ENCODE peak calls at places on chromosomes 16 and 17, in eight cellular contexts. B is cardiac fibroblast, O is AG04450, F is lung, U is A549, X is foreskin fibroblast, J is PC-9, R is kidney epithelial cell. Y is an unnamed sample.
A peak's percentile ranks its signal among the peaks of the same experiment; 100 is the strongest.

GRCh38 chr16:46962629-46963028 is 10.8 kb downstream of the DNAJA2 start:
- DNase-seq in B (no peak), J (no peak), R (no peak), O (no peak), U (no peak), X (no peak), F (no peak), Y (no peak)

GRCh38 chr17:77110006-77110374 is 30.8 kb upstream of the SEC14L1 start:
- DNase-seq in B (peak; percentile 90), J (peak; percentile 46), U (no peak), F (no peak), R (no peak), X (no peak), O (no peak), Y (no peak)

GRCh38 chr17:82871056-82871775 is 31.4 kb upstream of the ZNF750 start:
- DNase-seq in R (no peak), J (no peak), B (no peak), F (no peak), X (no peak), U (no peak), O (no peak), Y (no peak)

GRCh38 chr16:89363621-89364393 is 126.6 kb downstream of the ANKRD11 start:
- DNase-seq in X (peak; percentile 63), O (no peak), U (peak; percentile 65), F (peak; percentile 50), J (peak; percentile 77), R (no peak), B (peak; percentile 80), Y (no peak)

GRCh38 chr17:73089918-73090317 is 2.6 kb downstream of the SLC39A11 start:
- DNase-seq in O (no peak), J (no peak), B (no peak), F (no peak), R (no peak), X (no peak), U (no peak), Y (no peak)

GRCh38 chr17:52419256-52419655 is 260.7 kb upstream of the CA10 start:
- DNase-seq in R (no peak), O (no peak), B (no peak), X (no peak), F (no peak), J (no peak), U (peak; percentile 3), Y (no peak)

GRCh38 chr16:28218109-28218508 is 6.3 kb upstream of the XPO6 start:
- DNase-seq in B (peak; percentile 74), J (peak; percentile 39), F (no peak), O (peak; percentile 18), X (peak; percentile 26), R (no peak), U (peak; percentile 49), Y (no peak)

GRCh38 chr17:68296217-68297140 is 5.2 kb downstream of the ARSG start:
- DNase-seq in J (no peak), F (no peak), B (no peak), O (no peak), R (no peak), U (no peak), X (no peak), Y (no peak)

GRCh38 chr17:12256380-12256995 is 235.8 kb downstream of the MAP2K4 start:
- DNase-seq in X (peak; percentile 23), U (peak; percentile 75), J (no peak), R (peak; percentile 2), O (peak; percentile 56), F (no peak), B (peak; percentile 71), Y (peak; percentile 74)

GRCh38 chr17:47813077-47813476 is 8.5 kb downstream of the OSBPL7 start:
- DNase-seq in B (no peak), J (no peak), X (no peak), F (no peak), U (no peak), R (no peak), O (no peak), Y (peak; percentile 45)

GRCh38 chr16:11208916-11209665 is 46.9 kb downstream of the SOCS1 start:
- DNase-seq in B (peak; percentile 62), F (no peak), R (no peak), X (no peak), U (no peak), J (no peak), O (no peak), Y (no peak)

GRCh38 chr17:19979917-19980770 is 2.5 kb upstream of the AKAP10 start:
- DNase-seq in O (no peak), U (no peak), J (no peak), R (no peak), F (no peak), X (no peak), B (peak; percentile 12), Y (no peak)

GRCh38 chr16:21268236-21268635 is 9.9 kb downstream of the CRYM start:
- DNase-seq in U (no peak), X (no peak), B (no peak), F (no peak), O (no peak), J (no peak), R (no peak), Y (no peak)

GRCh38 chr16:87661561-87661960 is 59.3 kb downstream of the JPH3 start:
- DNase-seq in B (peak; percentile 49), X (peak; percentile 30), R (no peak), F (no peak), J (no peak), U (peak; percentile 37), O (no peak), Y (no peak)

GRCh38 chr17:16997514-16998429 is 25.9 kb upstream of the TNFRSF13B start:
- DNase-seq in O (no peak), B (no peak), F (no peak), R (no peak), J (no peak), U (peak; percentile 80), X (no peak), Y (peak; percentile 35)

GRCh38 chr17:49359990-49360795 is 1.9 kb downstream of the ZNF652 start:
- DNase-seq in X (no peak), F (no peak), J (no peak), B (no peak), O (no peak), U (no peak), R (no peak), Y (no peak)

GRCh38 chr17:71975331-71975801 is 145.5 kb upstream of the SOX9 start:
- DNase-seq in R (no peak), U (no peak), J (no peak), B (peak; percentile 48), F (no peak), O (peak; percentile 6), X (peak; percentile 48), Y (peak; percentile 73)

GRCh38 chr17:9239260-9239820 is 218.0 kb downstream of the NTN1 start:
- DNase-seq in R (no peak), B (no peak), U (no peak), F (no peak), J (no peak), O (no peak), X (no peak), Y (no peak)

GRCh38 chr16:71807905-71808592 is 585 bp downstream of the AP1G1 start:
- DNase-seq in U (peak; percentile 40), X (peak; percentile 13), J (no peak), B (peak; percentile 36), O (no peak), R (no peak), F (no peak), Y (peak; percentile 69)

GRCh38 chr17:81489012-81489968 is 23.3 kb downstream of the ACTG1 start:
- DNase-seq in B (no peak), F (no peak), R (no peak), O (no peak), J (no peak), U (no peak), X (no peak), Y (no peak)

GRCh38 chr16:89565256-89565505 is 4.7 kb downstream of the RPL13 start:
- DNase-seq in F (no peak), R (no peak), O (no peak), X (peak; percentile 36), B (no peak), J (peak; percentile 62), U (peak; percentile 64), Y (no peak)

GRCh38 chr16:68754117-68754792 is 17.2 kb downstream of the CDH1 start:
- DNase-seq in U (no peak), O (no peak), F (no peak), J (no peak), R (no peak), B (no peak), X (no peak), Y (no peak)

GRCh38 chr16:25390761-25391160 is 133.1 kb upstream of the ZKSCAN2 start:
- DNase-seq in U (no peak), O (no peak), B (no peak), J (no peak), F (no peak), R (no peak), X (no peak), Y (no peak)

DNA sequence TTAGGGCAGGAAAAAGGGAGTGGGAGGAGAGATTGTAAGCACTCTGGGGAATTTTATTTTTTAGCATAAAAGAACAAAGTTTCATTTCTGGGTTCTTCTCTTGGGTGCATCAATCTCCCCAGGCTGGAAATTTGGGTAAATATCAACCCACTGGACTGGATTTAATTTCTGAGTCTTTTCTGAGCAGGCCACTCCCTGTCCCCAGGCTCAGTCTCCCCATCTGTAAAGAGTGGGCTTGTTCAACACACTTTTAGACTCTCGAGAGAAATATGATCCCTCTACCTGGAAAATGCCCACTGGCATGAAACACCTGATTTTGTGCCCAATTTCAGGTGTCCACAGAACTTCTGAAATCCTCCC is 617 bp upstream of the VTN start:
- DNase-seq in R (no peak), O (no peak), B (no peak), X (no peak), U (no peak), F (no peak), J (no peak), Y (no peak)
- H3K4me3 ChIP-seq in R (no peak overlapping the region), O (no peak overlapping the region), B (no peak overlapping the region), X (peak overlapping the region; percentile 70), U (peak overlapping the region; percentile 57), F (no peak overlapping the region), J (no peak overlapping the region), Y (no peak overlapping the region)

GRCh38 chr16:54185045-54185444 is 101.5 kb downstream of the IRX3 start:
- DNase-seq in B (no peak), X (no peak), U (no peak), F (no peak), J (no peak), O (no peak), R (no peak), Y (no peak)
- H3K4me3 ChIP-seq in B (no peak overlapping the region), X (no peak overlapping the region), U (no peak overlapping the region), F (no peak overlapping the region), J (no peak overlapping the region), O (no peak overlapping the region), R (no peak overlapping the region), Y (no peak overlapping the region)

GRCh38 chr17:79075861-79076406 is 1.3 kb downstream of the ENGASE start:
- DNase-seq in U (no peak), O (no peak), F (no peak), X (no peak), R (no peak), B (no peak), J (no peak), Y (peak; percentile 50)
- H3K4me3 ChIP-seq in U (peak overlapping the region; percentile 79), O (peak overlapping the region; percentile 67), F (no peak overlapping the region), X (peak overlapping the region; percentile 67), R (peak overlapping the region; percentile 71), B (peak overlapping the region; percentile 66), J (peak overlapping the region; percentile 69), Y (peak overlapping the region; percentile 94)

DNA sequence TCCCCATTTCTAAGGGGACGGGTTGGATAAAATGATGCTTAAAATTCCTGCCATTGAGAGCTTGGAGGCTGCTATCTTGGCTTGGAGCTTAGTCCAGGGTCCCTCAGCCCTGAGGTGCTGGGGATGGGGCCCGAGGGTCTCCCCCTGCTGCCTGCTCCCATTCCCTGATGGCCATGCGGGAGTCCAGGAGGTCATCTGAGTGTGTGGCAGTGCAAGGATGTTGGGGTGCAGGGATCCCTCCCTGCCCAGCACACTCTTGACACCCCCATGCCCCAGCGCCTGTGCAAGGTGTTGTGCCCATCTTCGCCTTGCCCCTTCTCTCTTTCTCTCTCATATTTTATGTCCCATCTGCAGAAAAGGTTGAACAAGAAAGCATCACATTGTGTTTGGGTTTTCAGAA is 90.4 kb downstream of the IRF8 start:
- DNase-seq in R (no peak), U (no peak), X (no peak), F (no peak), O (no peak), J (no peak), B (no peak), Y (peak; percentile 34)
- H3K4me3 ChIP-seq in R (no peak overlapping the region), U (no peak overlapping the region), X (no peak overlapping the region), F (no peak overlapping the region), O (no peak overlapping the region), J (no peak overlapping the region), B (no peak overlapping the region), Y (no peak overlapping the region)

Y was measured in sigmoid colon.